ENCODE peak calls at places on chromosomes 5 and 9, in nine cellular contexts. L is retinal pigment epithelial cell, C is PC-9, P is foreskin fibroblast, S is hepatocyte, B is astrocyte of the spinal cord, Y is cardiac muscle cell, N is endothelial cell of umbilical vein, U is keratinocyte. F is an unnamed sample.

GRCh38 chr9:3672399-3672798 is 146.6 kb upstream of the RFX3 start:
- DNase-seq in L (no peak), C (no peak), P (no peak), S (no peak), B (no peak), Y (no peak), N (no peak), U (no peak), F (no peak)

GRCh38 chr5:107806705-107807104 is 136.0 kb upstream of the EFNA5 start:
- DNase-seq in L (peak), C (no peak), P (peak), S (peak), B (no peak), Y (no peak), N (no peak), U (peak), F (no peak)

GRCh38 chr5:154038241-154038603 is 488 bp downstream of the FAM114A2 start:
- DNase-seq in L (no peak), C (no peak), P (no peak), S (peak), B (peak), Y (no peak), N (no peak), U (no peak), F (no peak)

GRCh38 chr5:128714551-128714950 is 176.5 kb upstream of the FBN2 start:
- DNase-seq in L (no peak), C (no peak), P (no peak), S (no peak), B (no peak), Y (no peak), N (no peak), U (no peak), F (no peak)

GRCh38 chr9:120361531-120361930 is 218.4 kb downstream of the CDK5RAP2 start:
- DNase-seq in L (no peak), C (no peak), P (no peak), S (no peak), B (no peak), Y (no peak), N (no peak), U (no peak), F (no peak)

GRCh38 chr9:17757816-17758215 is 178.9 kb downstream of the SH3GL2 start:
- DNase-seq in L (no peak), C (no peak), P (no peak), S (no peak), B (peak), Y (no peak), N (no peak), U (no peak), F (no peak)

GRCh38 chr9:22079873-22080341 is 70.8 kb upstream of the CDKN2B start:
- DNase-seq in L (no peak), C (no peak), P (peak), S (no peak), B (peak), Y (no peak), N (no peak), U (no peak), F (peak)

GRCh38 chr9:35114113-35114847 is 1.4 kb downstream of the ATOSB start:
- DNase-seq in L (peak), C (peak), P (peak), S (peak), B (peak), Y (peak), N (peak), U (peak), F (peak)

GRCh38 chr5:38379360-38379827 is 121.0 kb downstream of the EGFLAM start:
- DNase-seq in L (no peak), C (no peak), P (no peak), S (no peak), B (no peak), Y (peak), N (no peak), U (no peak), F (no peak)

GRCh38 chr9:38059233-38059936 is 9.6 kb downstream of the SHB start:
- DNase-seq in L (no peak), C (no peak), P (no peak), S (no peak), B (peak), Y (no peak), N (peak), U (no peak), F (peak)

GRCh38 chr9:136901516-136902258 is 15.4 kb downstream of the TRAF2 start:
- DNase-seq in L (no peak), C (peak), P (peak), S (peak), B (peak), Y (no peak), N (peak), U (peak), F (peak)

GRCh38 chr5:142171270-142171669 is 62.7 kb downstream of the NDFIP1 start:
- DNase-seq in L (no peak), C (peak), P (no peak), S (no peak), B (no peak), Y (no peak), N (no peak), U (peak), F (no peak)
- TF ChIP-seq CTCF in L (no peak), C (no peak), P (no peak), S (no peak), B (no peak), Y (no peak), N (no peak), U (peak), F (no peak)

GRCh38 chr5:160165137-160166068 is 46.2 kb upstream of the PWWP2A start:
- DNase-seq in L (peak), C (peak), P (peak), S (peak), B (peak), Y (peak), N (peak), U (peak), F (peak)
- H3K4me3 ChIP-seq in L (no peak), C (peak), P (peak), S (no peak), B (no peak), Y (no peak), N (no peak), U (peak), F (peak)

GRCh38 chr9:129113645-129114304 is 2.6 kb downstream of the PTPA start:
- DNase-seq in L (no peak), C (no peak), P (no peak), S (no peak), B (no peak), Y (no peak), N (no peak), U (no peak), F (no peak)

GRCh38 chr9:129111143-129111761 is at the start of gene PTPA:
- DNase-seq in L (peak), C (peak), P (peak), S (peak), B (peak), Y (peak), N (peak), U (no peak), F (peak)

GRCh38 chr9:129109952-129110739 is 447 bp downstream of the CRAT start:
- DNase-seq in L (no peak), C (no peak), P (peak), S (peak), B (no peak), Y (peak), N (no peak), U (no peak), F (peak)

GRCh38 chr9:129110740-129111142 is at the start of gene CRAT:
- DNase-seq in L (peak), C (peak), P (peak), S (peak), B (peak), Y (peak), N (peak), U (peak), F (peak)

GRCh38 chr9:129111762-129112151 is 542 bp downstream of the PTPA start:
- DNase-seq in L (peak), C (no peak), P (peak), S (peak), B (peak), Y (peak), N (peak), U (no peak), F (peak)
- TF ChIP-seq CTCF in L (no peak), C (no peak), P (no peak), S (no peak), B (no peak), Y (no peak), N (no peak), U (no peak), F (no peak)

GRCh38 chr9:73155389-73155788 is 3.7 kb downstream of the ANXA1 start:
- DNase-seq in L (no peak), C (no peak), P (peak), S (no peak), B (no peak), Y (no peak), N (peak), U (no peak), F (no peak)
- H3K4me3 ChIP-seq in L (peak), C (no peak), P (peak), S (no peak), B (no peak), Y (no peak), N (peak), U (peak), F (peak)

GRCh38 chr5:140118294-140118936 is 4.5 kb downstream of the PURA start:
- DNase-seq in L (no peak), C (no peak), P (no peak), S (no peak), B (no peak), Y (no peak), N (no peak), U (no peak), F (no peak)
- TF ChIP-seq CTCF in L (no peak), C (no peak), P (no peak), S (no peak), B (peak), Y (peak), N (no peak), U (no peak), F (no peak)

DNA sequence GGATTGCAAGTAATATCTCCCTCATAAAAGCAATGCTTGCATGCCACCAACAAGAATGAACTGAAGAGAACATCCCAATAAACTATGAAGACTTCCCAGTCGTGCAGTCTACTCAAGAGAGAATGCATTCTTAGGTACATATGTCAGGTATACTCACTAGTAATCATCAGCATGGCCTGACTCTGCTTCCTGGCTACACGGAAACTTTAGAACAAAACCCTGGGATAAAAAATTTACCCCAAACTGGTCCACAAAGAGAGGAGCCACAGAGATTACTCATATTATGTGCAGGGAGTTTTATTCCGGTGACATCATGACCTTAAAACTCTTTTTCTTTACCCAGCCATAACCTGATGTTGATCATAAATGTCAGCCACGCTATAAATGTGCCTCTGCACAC is 57.5 kb upstream of the PAPPA start:
- DNase-seq in L (no peak), C (no peak), P (peak), S (no peak), B (no peak), Y (no peak), N (no peak), U (peak), F (no peak)
- H3K4me3 ChIP-seq in L (no peak), C (no peak), P (no peak), S (no peak), B (no peak), Y (no peak), N (no peak), U (no peak), F (no peak)

GRCh38 chr5:14665949-14666741 is 1.6 kb downstream of the OTULIN start:
- DNase-seq in L (no peak), C (no peak), P (peak), S (peak), B (no peak), Y (no peak), N (peak), U (no peak), F (peak)

GRCh38 chr5:14662721-14663120 is 1.8 kb upstream of the OTULIN start:
- DNase-seq in L (no peak), C (no peak), P (no peak), S (no peak), B (no peak), Y (no peak), N (no peak), U (no peak), F (no peak)

GRCh38 chr5:14665110-14665822 is 748 bp downstream of the OTULIN start:
- DNase-seq in L (no peak), C (no peak), P (peak), S (peak), B (no peak), Y (peak), N (peak), U (no peak), F (peak)

GRCh38 chr5:14663734-14664269 is 716 bp upstream of the OTULIN start:
- DNase-seq in L (no peak), C (no peak), P (no peak), S (peak), B (no peak), Y (peak), N (no peak), U (no peak), F (peak)

DNA sequence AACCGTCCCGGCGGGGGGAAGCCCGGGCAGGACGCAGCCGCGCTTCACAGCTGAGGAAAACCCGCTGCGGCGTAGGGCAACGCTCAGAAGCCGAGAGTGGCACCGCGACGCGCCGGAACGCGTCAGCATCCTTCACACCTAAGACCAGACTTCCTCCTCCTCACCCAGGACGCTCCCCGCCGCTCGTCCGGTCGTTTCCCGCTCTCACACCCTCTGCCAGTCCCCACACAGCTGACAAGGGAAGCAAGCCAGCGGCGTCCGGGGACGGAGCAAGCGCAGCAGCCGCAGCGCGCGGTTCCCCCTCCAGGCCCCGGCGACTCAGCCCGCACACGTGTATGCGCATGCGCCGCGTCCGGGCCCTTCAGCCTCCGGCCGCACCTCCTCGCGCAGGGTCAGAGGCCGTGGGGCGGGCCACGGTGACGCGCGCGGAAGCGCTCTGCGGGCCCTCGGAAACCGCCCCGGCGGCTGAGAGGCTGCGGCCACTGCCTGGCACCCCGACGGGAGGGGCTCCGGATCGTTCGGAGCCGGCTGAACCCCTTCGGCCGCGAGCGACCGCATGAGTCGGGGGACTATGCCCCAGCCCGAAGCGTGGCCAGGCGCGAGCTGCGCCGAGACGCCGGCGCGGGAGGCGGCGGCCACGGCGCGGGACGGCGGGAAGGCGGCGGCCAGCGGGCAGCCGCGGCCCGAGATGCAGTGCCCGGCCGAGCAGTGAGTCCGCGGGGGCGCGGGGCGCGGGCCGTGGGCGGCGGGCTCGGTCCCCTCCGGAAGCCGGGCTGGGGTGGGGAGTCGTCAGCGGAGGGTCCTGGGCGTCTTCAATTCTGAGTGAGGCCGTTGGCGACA is at the start of gene OTULIN:
- DNase-seq in L (no peak), C (peak), P (peak), S (peak), B (peak), Y (peak), N (peak), U (peak), F (peak)
- TF ChIP-seq CTCF in L (no peak), C (no peak), P (no peak), S (no peak), B (no peak), Y (no peak), N (no peak), U (no peak), F (no peak)